ENCODE peak calls at places on chromosome 10, in six cellular contexts. X is LoVo; Z is endodermal cell; S is GM12891; U is ureter; L is activated CD4-positive, CD25-positive, alpha-beta regulatory T cell. C is an unnamed sample.

GRCh38 chr10:123913688-123914268 is 22.2 kb upstream of the CPXM2 start:
- DNase-seq in L (no peak), X (no peak), S (no peak), U (no peak), Z (no peak), C (no peak)

GRCh38 chr10:96387601-96388000 is 28.8 kb upstream of the OPALIN start:
- DNase-seq in Z (no peak), X (no peak), S (no peak), U (no peak), L (no peak), C (no peak)

GRCh38 chr10:38157270-38157685 is 63.1 kb downstream of the ZNF37A start:
- DNase-seq in U (no peak), Z (no peak), X (no peak), L (no peak), S (no peak), C (no peak)

GRCh38 chr10:88735661-88736060 is 24.2 kb upstream of the LIPN start:
- DNase-seq in Z (no peak), U (no peak), X (no peak), L (no peak), S (no peak), C (no peak)

GRCh38 chr10:14625210-14625621 is 149.5 kb downstream of the FAM107B start:
- DNase-seq in S (no peak), X (no peak), L (no peak), Z (peak), U (no peak), C (no peak)

GRCh38 chr10:124740374-124741280 is 3.6 kb downstream of the FAM53B start:
- DNase-seq in L (no peak), U (no peak), S (no peak), Z (peak), X (no peak), C (no peak)

GRCh38 chr10:52092390-52092789 is 221.7 kb upstream of the DKK1 start:
- DNase-seq in X (no peak), Z (no peak), U (no peak), L (no peak), S (no peak), C (no peak)

GRCh38 chr10:119521443-119522204 is 20.9 kb downstream of the RGS10 start:
- DNase-seq in S (no peak), L (no peak), X (peak), Z (no peak), U (no peak), C (no peak)

GRCh38 chr10:132828681-132829080 is 42.7 kb upstream of the NKX6-2 start:
- DNase-seq in U (no peak), X (no peak), L (no peak), S (no peak), Z (no peak), C (no peak)

C was measured in NCI-H524 treated with DMSO at 0.1 percent for 48 hours.